ENCODE peak calls at places on chromosomes 3 and 15, in nine cellular contexts. M is stimulated activated CD8-positive, alpha-beta memory T cell treated with anti-CD3 and anti-CD28 coated beads, Interleukin-7, amount 100 ng/mL, for 1 hour; Z is HTR-8/SVneo; K is ELR; T is HS-5; N is non-pigmented ciliary epithelial cell; G is stimulated activated CD4-positive, alpha-beta T cell treated with anti-CD3 and anti-CD28 coated beads, Interleukin-2, amount 100 ng/mL, for 48 hours; P is HFF-Myc; Y is Calu3. X is an unnamed sample.

GRCh38 chr15:72195101-72195511 is 2.5 kb downstream of the GRAMD2A start:
- DNase-seq in M (no peak), Z (no peak), K (peak; percentile 46), T (no peak), N (no peak), G (no peak), P (no peak), Y (no peak), X (no peak)

GRCh38 chr15:73374599-73374998 is 5.8 kb upstream of the HCN4 start:
- DNase-seq in M (no peak), Z (no peak), K (no peak), T (no peak), N (no peak), G (no peak), P (no peak), Y (no peak), X (no peak)

GRCh38 chr3:158911586-158911985 is 109.7 kb downstream of the MFSD1 start:
- DNase-seq in M (no peak), Z (no peak), K (peak; percentile 26), T (no peak), N (no peak), G (no peak), P (no peak), Y (no peak), X (no peak)

GRCh38 chr3:64295594-64295993 is 70.3 kb upstream of the PRICKLE2 start:
- DNase-seq in M (no peak), Z (no peak), K (peak; percentile 83), T (peak; percentile 71), N (peak; percentile 61), G (no peak), P (no peak), Y (no peak), X (peak; percentile 76)

GRCh38 chr15:88681610-88682221 is 42.9 kb downstream of the ISG20 start:
- DNase-seq in M (no peak), Z (no peak), K (no peak), T (no peak), N (no peak), G (no peak), P (no peak), Y (no peak), X (no peak)

GRCh38 chr3:173635826-173636225 is 238.3 kb downstream of the NLGN1 start:
- DNase-seq in M (no peak), Z (no peak), K (no peak), T (no peak), N (no peak), G (no peak), P (no peak), Y (no peak), X (no peak)

GRCh38 chr15:63246691-63247464 is 30.5 kb upstream of the APH1B start:
- DNase-seq in M (no peak), Z (no peak), K (peak; percentile 60), T (peak; percentile 78), N (no peak), G (no peak), P (no peak), Y (no peak), X (peak; percentile 87)

GRCh38 chr3:58161435-58162398 is 49.1 kb downstream of the DNASE1L3 start:
- DNase-seq in M (no peak), Z (peak; percentile 86), K (peak; percentile 97), T (peak; percentile 91), N (peak; percentile 82), G (no peak), P (peak; percentile 97), Y (peak; percentile 73), X (peak; percentile 89)

GRCh38 chr15:63502843-63503738 is 1.3 kb upstream of the USP3 start:
- DNase-seq in M (peak; percentile 52), Z (peak; percentile 68), K (peak; percentile 98), T (peak; percentile 76), N (peak; percentile 89), G (peak; percentile 56), P (no peak), Y (peak; percentile 97), X (peak; percentile 90)

GRCh38 chr3:150346956-150347863 is 60.9 kb upstream of the TSC22D2 start:
- DNase-seq in M (no peak), Z (no peak), K (peak; percentile 37), T (no peak), N (no peak), G (no peak), P (peak; percentile 84), Y (peak; percentile 42), X (no peak)

GRCh38 chr15:32042269-32042996 is 12.1 kb downstream of the CHRNA7 start:
- DNase-seq in M (no peak), Z (no peak), K (peak; percentile 8), T (peak; percentile 51), N (no peak), G (no peak), P (no peak), Y (no peak), X (no peak)

GRCh38 chr15:35690698-35691116 is 144.7 kb upstream of the DPH6 start:
- DNase-seq in M (no peak), Z (no peak), K (no peak), T (no peak), N (peak; percentile 95), G (no peak), P (no peak), Y (no peak), X (no peak)

GRCh38 chr3:185089343-185089742 is 63.5 kb downstream of the C3orf70 start:
- DNase-seq in M (no peak), Z (no peak), K (peak; percentile 53), T (peak; percentile 22), N (peak; percentile 31), G (no peak), P (no peak), Y (no peak), X (no peak)

GRCh38 chr15:77543159-77543882 is 89.4 kb downstream of the LINGO1 start:
- DNase-seq in M (peak; percentile 51), Z (peak; percentile 86), K (peak; percentile 85), T (peak; percentile 35), N (peak; percentile 38), G (peak; percentile 68), P (peak; percentile 36), Y (peak; percentile 94), X (peak; percentile 65)

GRCh38 chr15:77578641-77579372 is 53.9 kb downstream of the LINGO1 start:
- DNase-seq in M (no peak), Z (no peak), K (no peak), T (no peak), N (no peak), G (no peak), P (no peak), Y (no peak), X (no peak)

GRCh38 chr3:172258616-172259015 is 189.6 kb downstream of the GHSR start:
- DNase-seq in M (no peak), Z (no peak), K (no peak), T (no peak), N (no peak), G (no peak), P (no peak), Y (no peak), X (no peak)

GRCh38 chr15:68991723-68992122 is 22.8 kb upstream of the NOX5 start:
- DNase-seq in M (no peak), Z (no peak), K (no peak), T (no peak), N (no peak), G (no peak), P (no peak), Y (no peak), X (no peak)

GRCh38 chr3:14633819-14634424 is 17.6 kb upstream of the CCDC174 start:
- DNase-seq in M (no peak), Z (peak; percentile 36), K (peak; percentile 64), T (no peak), N (no peak), G (peak; percentile 46), P (peak; percentile 12), Y (peak; percentile 65), X (no peak)